ENCODE peak calls at places on chromosomes 16 and 17, in four cellular contexts. N is thoracic aorta, X is PC-9, C is Calu3. Y is an unnamed sample.

GRCh38 chr17:17682293-17682736 is 1.1 kb downstream of the RAI1 start:
- DNase-seq in N (no peak), X (peak; percentile 47), C (no peak), Y (no peak)

GRCh38 chr16:10080031-10080772 is 102.0 kb downstream of the GRIN2A start:
- DNase-seq in N (peak; percentile 17), X (peak; percentile 8), C (peak; percentile 81), Y (no peak)

GRCh38 chr16:82177555-82177954 is 7.5 kb upstream of the MPHOSPH6 start:
- DNase-seq in N (no peak), X (no peak), C (no peak), Y (no peak)

GRCh38 chr17:75205037-75205792 is at the start of gene NUP85:
- DNase-seq in N (peak; percentile 75), X (peak; percentile 96), C (peak; percentile 96), Y (peak; percentile 85)

GRCh38 chr16:19963306-19963705 is 78.7 kb upstream of the GPRC5B start:
- DNase-seq in N (no peak), X (no peak), C (no peak), Y (peak; percentile 64)

GRCh38 chr16:48075398-48075797 is 80.4 kb downstream of the ABCC12 start:
- DNase-seq in N (no peak), X (no peak), C (no peak), Y (no peak)

GRCh38 chr17:37672545-37673078 is 29.4 kb upstream of the DDX52 start:
- DNase-seq in N (no peak), X (no peak), C (no peak), Y (no peak)

GRCh38 chr16:66129196-66129595 is 237.3 kb upstream of the CDH5 start:
- DNase-seq in N (no peak), X (no peak), C (no peak), Y (no peak)

GRCh38 chr16:87715658-87716057 is 50.1 kb downstream of the KLHDC4 start:
- DNase-seq in N (no peak), X (no peak), C (no peak), Y (no peak)

GRCh38 chr16:26859086-26859485 is 207.6 kb upstream of the C16orf82 start:
- DNase-seq in N (no peak), X (no peak), C (no peak), Y (no peak)

GRCh38 chr16:70738083-70738977 is 52.5 kb upstream of the MTSS2 start:
- DNase-seq in N (no peak), X (peak; percentile 51), C (peak; percentile 53), Y (no peak)

DNA sequence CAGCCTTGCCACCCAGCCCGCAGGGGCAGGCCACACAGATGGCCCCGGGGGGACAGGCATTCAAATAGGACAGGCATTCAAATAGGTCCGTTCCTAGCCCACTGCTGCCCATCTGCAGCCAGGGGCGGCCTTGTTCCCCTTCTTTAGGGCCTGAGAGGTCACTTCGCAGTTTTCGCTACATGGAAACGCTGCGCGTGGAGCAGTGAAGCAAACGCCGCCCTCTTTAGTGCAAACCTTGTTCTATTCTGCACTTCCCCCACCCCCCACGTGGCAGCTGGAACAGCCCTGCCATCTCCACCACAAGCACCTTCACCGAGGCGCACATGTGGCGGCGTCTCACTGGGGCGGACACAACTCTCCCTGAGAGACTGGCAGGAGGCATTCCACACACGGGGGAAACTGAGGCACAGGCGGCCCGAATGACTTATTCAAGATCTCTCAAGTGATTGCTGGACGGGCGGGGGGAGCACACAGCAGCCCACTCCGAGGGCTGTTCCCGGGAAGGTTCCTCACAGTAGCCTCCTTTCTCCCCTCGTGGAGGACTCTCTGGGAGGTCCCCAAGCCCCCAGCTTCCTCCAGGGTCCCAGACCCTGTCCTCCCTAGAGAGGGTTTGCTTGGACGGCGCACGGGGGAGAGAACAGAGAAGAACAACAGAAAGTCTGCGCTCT is 26.4 kb downstream of the FA2H start:
- DNase-seq in N (no peak), X (no peak), C (no peak), Y (no peak)
- TF ChIP-seq CTCF in N (no peak), X (no peak), C (no peak), Y (no peak)

GRCh38 chr17:44774271-44775135 is 15.7 kb downstream of the ADAM11 start:
- DNase-seq in N (peak; percentile 58), X (peak; percentile 88), C (peak; percentile 99), Y (no peak)

GRCh38 chr17:44773140-44773539 is 14.4 kb downstream of the ADAM11 start:
- DNase-seq in N (no peak), X (no peak), C (no peak), Y (no peak)

GRCh38 chr17:44775838-44776621 is 17.2 kb downstream of the ADAM11 start:
- DNase-seq in N (no peak), X (peak; percentile 97), C (peak; percentile 100), Y (no peak)

GRCh38 chr17:44776628-44777393 is 18.0 kb downstream of the ADAM11 start:
- DNase-seq in N (no peak), X (no peak), C (no peak), Y (no peak)

GRCh38 chr17:44775136-44775837 is 16.5 kb downstream of the ADAM11 start:
- DNase-seq in N (peak; percentile 89), X (no peak), C (no peak), Y (peak; percentile 96)
- TF ChIP-seq CTCF in N (peak; percentile 15), X (peak; percentile 21), C (no peak), Y (no peak)

DNA sequence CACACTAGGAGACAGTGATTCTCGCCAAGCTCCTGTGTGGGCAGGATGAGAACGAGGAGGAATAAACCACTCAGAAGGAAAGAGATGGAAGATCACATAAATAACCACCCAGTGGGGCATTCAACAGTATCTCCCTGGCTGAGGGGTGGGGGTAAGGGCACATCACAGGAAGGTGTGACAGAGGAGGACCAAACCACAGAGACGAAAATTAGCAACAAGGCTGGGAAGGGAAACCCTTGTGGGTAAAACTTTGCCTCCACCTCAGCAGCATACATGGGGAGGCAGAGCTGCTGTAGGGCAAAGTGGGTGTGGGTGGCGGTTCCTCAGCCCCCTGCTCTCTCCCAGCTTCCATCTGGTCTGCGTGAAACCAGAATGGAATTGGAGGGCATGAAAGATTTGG is 26.3 kb upstream of the CCL1 start:
- DNase-seq in N (no peak), X (no peak), C (no peak), Y (no peak)
- TF ChIP-seq CTCF in N (no peak), X (no peak), C (no peak), Y (no peak)

DNA sequence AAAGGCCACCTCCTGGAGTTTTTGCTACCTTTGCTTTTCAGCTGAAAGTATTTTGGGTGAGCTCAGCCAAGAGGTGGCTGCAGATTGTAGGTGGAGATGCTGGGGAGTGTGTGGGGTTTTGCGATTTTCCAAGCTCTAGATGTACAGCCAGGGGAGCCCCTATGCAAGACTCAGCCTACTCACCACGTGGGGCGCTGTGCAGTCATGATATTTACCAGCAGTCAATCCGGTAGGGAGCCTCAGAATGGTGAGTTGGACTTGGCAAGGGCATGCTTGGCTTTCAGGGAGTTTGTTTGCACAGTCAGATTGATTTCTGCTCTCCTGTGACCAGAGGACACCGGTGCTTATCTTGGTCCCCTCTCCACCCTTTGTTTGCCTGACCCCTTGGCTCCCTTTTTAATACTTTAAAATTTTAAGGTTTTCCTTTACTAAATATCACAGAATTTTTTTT is 175.3 kb downstream of the UTP18 start:
- DNase-seq in N (no peak), X (peak; percentile 11), C (peak; percentile 87), Y (peak; percentile 87)
- TF ChIP-seq CTCF in N (no peak), X (peak; percentile 55), C (peak; percentile 58), Y (peak; percentile 95)

DNA sequence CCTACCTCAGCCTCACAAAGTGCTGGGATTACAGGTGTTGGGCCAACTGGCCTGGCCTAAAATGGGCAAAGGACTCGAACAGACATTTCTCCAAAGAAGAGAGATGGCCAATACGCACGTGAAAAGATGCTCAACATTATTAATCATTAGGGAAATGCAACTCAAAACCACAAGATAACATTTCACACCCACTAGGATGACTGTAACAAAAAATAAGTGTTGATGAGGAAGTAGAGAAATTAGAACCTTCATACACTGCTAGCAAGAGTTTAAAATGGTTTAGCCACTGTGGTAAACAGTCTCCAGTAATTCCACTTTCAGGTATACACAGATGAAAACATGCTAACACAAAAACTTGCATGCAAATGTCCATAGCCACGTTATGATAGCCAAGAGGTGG is 5.7 kb downstream of the TMED6 start:
- DNase-seq in N (no peak), X (no peak), C (no peak), Y (no peak)
- TF ChIP-seq CTCF in N (no peak), X (no peak), C (no peak), Y (no peak)

GRCh38 chr17:8651013-8651412 is 20.5 kb upstream of the MYH10 start:
- DNase-seq in N (no peak), X (no peak), C (no peak), Y (no peak)
- TF ChIP-seq CTCF in N (no peak), X (no peak), C (no peak), Y (peak; percentile 10)

GRCh38 chr17:73698966-73699365 is 54.7 kb upstream of the SDK2 start:
- DNase-seq in N (no peak), X (no peak), C (no peak), Y (no peak)

GRCh38 chr17:73696251-73696650 is 52.0 kb upstream of the SDK2 start:
- DNase-seq in N (no peak), X (no peak), C (no peak), Y (no peak)

GRCh38 chr17:73694491-73694890 is 50.2 kb upstream of the SDK2 start:
- DNase-seq in N (no peak), X (no peak), C (no peak), Y (no peak)

GRCh38 chr17:73695035-73695738 is 50.9 kb upstream of the SDK2 start:
- DNase-seq in N (no peak), X (no peak), C (no peak), Y (no peak)

DNA sequence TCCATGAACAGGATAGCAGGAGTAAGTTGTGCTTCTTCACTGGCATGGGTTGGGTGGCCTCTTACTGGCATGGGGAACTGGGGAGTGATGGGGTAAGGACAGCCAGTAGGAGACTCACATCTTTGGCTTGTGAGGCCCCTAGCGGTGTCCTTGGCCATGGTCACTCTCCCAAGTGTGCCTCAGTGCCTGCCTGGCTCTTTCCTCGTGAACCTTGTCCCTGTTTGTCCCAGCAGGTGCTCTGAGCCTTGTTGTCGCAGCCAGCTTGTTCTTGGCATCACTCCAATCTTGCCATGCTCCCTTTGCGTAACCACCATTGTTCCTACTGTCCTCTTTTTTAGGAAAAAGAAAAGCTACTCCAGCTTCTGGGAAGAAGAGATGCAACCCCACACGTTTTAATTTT is 53.6 kb upstream of the SDK2 start:
- DNase-seq in N (no peak), X (no peak), C (peak; percentile 31), Y (peak; percentile 17)
- TF ChIP-seq CTCF in N (no peak), X (no peak), C (no peak), Y (peak; percentile 44)

Y was measured in LNCaP clone FGC.